ENCODE peak calls at places on chromosomes 12 and 14, in nine cellular contexts. Y is fibroblast of mammary gland, E is body of pancreas, X is HCT116, M is uterus, H is AG09309, W is cardiac muscle cell, O is A549, F is tibial artery. T is an unnamed sample.

GRCh38 chr14:27002179-27002578 is 404.3 kb upstream of the NOVA1 start:
- DNase-seq in X (no peak), E (no peak), H (no peak), O (no peak), W (no peak), M (no peak), Y (no peak), F (no peak), T (no peak)

GRCh38 chr12:112532106-112532505 is 113.4 kb downstream of the PTPN11 start:
- DNase-seq in M (no peak), W (no peak), H (no peak), Y (no peak), X (no peak), E (no peak), F (no peak), O (no peak), T (no peak)

GRCh38 chr14:26839481-26839880 is 241.6 kb upstream of the NOVA1 start:
- DNase-seq in H (no peak), E (no peak), W (peak), Y (no peak), F (no peak), O (no peak), M (no peak), X (no peak), T (no peak)

GRCh38 chr14:96274122-96274910 is 18.3 kb downstream of the BDKRB1 start:
- DNase-seq in Y (peak), H (peak), W (peak), F (no peak), M (no peak), X (no peak), O (no peak), E (no peak), T (no peak)

GRCh38 chr12:132608231-132609171 is 1.9 kb downstream of the LRCOL1 start:
- DNase-seq in E (no peak), M (no peak), X (no peak), O (no peak), F (no peak), Y (no peak), H (no peak), W (no peak), T (no peak)

GRCh38 chr12:113224955-113225354 is 3.7 kb downstream of the TPCN1 start:
- DNase-seq in H (no peak), W (no peak), Y (no peak), E (no peak), M (no peak), F (no peak), O (no peak), X (no peak), T (no peak)

GRCh38 chr12:12079291-12079690 is 8.6 kb downstream of the BCL2L14 start:
- DNase-seq in O (no peak), E (no peak), Y (peak), F (no peak), W (peak), M (no peak), X (no peak), H (no peak), T (no peak)

GRCh38 chr12:119574255-119574654 is 19.3 kb upstream of the TMEM233 start:
- DNase-seq in O (no peak), H (no peak), X (no peak), W (no peak), F (no peak), Y (no peak), M (no peak), E (no peak), T (no peak)

GRCh38 chr12:24562761-24563392 is 386.0 kb downstream of the BCAT1 start:
- DNase-seq in X (no peak), H (no peak), O (peak), E (no peak), F (peak), M (peak), W (peak), Y (peak), T (no peak)

GRCh38 chr14:35341454-35342159 is 49.4 kb downstream of the PSMA6 start:
- DNase-seq in X (peak), W (peak), Y (peak), M (peak), H (peak), F (peak), E (peak), O (peak), T (no peak)

GRCh38 chr14:75752907-75753594 is 92.0 kb downstream of the TTLL5 start:
- DNase-seq in H (no peak), O (no peak), Y (peak), W (peak), X (no peak), M (no peak), F (no peak), E (no peak), T (no peak)

GRCh38 chr12:110717037-110717436 is 25.7 kb downstream of the PPP1CC start:
- DNase-seq in Y (no peak), X (no peak), M (no peak), W (no peak), O (no peak), F (no peak), E (no peak), H (no peak), T (no peak)

GRCh38 chr12:128078311-128078851 is 188.6 kb upstream of the TMEM132C start:
- DNase-seq in H (no peak), M (no peak), F (no peak), Y (no peak), E (no peak), X (no peak), W (no peak), O (no peak), T (no peak)

GRCh38 chr14:70339970-70340369 is 19.5 kb downstream of the COX16 start:
- DNase-seq in Y (no peak), W (no peak), F (no peak), H (no peak), M (no peak), X (no peak), E (no peak), O (no peak), T (no peak)

GRCh38 chr12:51521554-51522276 is 69.3 kb upstream of the SCN8A start:
- DNase-seq in X (no peak), E (no peak), H (no peak), F (no peak), O (no peak), W (peak), M (no peak), Y (peak), T (no peak)

DNA sequence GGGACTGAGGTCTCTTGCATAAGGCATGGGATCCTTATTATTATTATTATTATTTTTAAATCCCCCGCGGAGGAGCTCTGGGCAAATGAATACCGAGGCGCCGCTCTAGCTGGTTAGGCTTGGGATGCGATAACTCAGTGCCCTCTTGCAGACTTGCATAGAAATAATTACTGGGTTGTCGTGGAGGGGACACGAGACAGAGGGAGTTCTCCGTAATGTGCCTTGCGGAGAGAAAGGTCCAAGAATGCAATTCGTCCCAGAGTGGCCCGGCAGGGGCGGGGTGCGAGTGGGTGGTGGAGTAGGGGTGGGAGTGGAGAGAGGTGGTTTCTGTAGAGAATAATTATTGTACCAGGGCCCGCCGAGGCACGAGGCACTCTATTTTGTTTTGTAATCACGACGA is 2.5 kb upstream of the TBX5 start:
- DNase-seq in X (no peak), H (no peak), W (peak), F (no peak), M (no peak), O (no peak), Y (no peak), E (no peak), T (no peak)
- H3K4me3 ChIP-seq in X (no peak), H (peak), W (peak), F (no peak), M (no peak), O (no peak), Y (peak), E (no peak), T (no peak)

DNA sequence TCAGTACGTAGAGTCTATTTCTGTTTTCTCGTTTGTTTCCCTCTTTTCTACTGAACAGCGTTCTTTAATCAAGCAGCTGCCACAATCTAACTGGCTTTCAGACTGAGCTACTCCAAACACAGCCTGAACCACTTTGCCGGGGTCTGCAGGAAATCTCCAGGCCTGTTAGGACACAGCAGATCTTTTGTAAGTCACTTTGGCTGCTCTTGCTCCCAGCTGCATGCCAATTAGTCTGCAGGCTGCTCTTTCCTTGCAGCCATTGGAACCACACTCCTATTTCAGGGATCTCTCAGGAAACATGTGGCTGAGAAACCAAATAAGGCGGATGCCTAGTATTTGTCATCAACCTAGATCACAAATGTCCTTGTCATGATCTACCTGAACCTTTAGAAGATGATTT is 73.6 kb downstream of the TMTC1 start:
- DNase-seq in E (no peak), O (no peak), W (peak), F (no peak), Y (peak), H (no peak), M (no peak), X (no peak), T (peak)
- H3K4me3 ChIP-seq in E (no peak), O (no peak), W (no peak), F (no peak), Y (no peak), H (no peak), M (no peak), X (no peak), T (no peak)

GRCh38 chr12:89413234-89413633 is 60.9 kb upstream of the DUSP6 start:
- DNase-seq in E (no peak), X (no peak), F (no peak), O (no peak), M (no peak), W (no peak), Y (no peak), H (no peak), T (no peak)

GRCh38 chr12:89414322-89414721 is 62.0 kb upstream of the DUSP6 start:
- DNase-seq in Y (no peak), M (no peak), W (no peak), H (no peak), X (no peak), F (no peak), O (no peak), E (no peak), T (no peak)

GRCh38 chr12:89412665-89413064 is 60.4 kb upstream of the DUSP6 start:
- DNase-seq in Y (no peak), O (no peak), X (no peak), H (no peak), E (no peak), F (no peak), W (no peak), M (no peak), T (no peak)

GRCh38 chr12:89414851-89415250 is 62.5 kb upstream of the DUSP6 start:
- DNase-seq in W (peak), E (no peak), H (peak), O (no peak), M (no peak), Y (peak), X (no peak), F (no peak), T (no peak)

GRCh38 chr12:89411846-89412245 is 59.5 kb upstream of the DUSP6 start:
- DNase-seq in W (no peak), M (no peak), Y (no peak), F (no peak), E (no peak), H (no peak), X (no peak), O (no peak), T (no peak)
- H3K4me3 ChIP-seq in W (no peak), M (no peak), Y (no peak), F (no peak), E (no peak), H (no peak), X (no peak), O (no peak), T (no peak)

DNA sequence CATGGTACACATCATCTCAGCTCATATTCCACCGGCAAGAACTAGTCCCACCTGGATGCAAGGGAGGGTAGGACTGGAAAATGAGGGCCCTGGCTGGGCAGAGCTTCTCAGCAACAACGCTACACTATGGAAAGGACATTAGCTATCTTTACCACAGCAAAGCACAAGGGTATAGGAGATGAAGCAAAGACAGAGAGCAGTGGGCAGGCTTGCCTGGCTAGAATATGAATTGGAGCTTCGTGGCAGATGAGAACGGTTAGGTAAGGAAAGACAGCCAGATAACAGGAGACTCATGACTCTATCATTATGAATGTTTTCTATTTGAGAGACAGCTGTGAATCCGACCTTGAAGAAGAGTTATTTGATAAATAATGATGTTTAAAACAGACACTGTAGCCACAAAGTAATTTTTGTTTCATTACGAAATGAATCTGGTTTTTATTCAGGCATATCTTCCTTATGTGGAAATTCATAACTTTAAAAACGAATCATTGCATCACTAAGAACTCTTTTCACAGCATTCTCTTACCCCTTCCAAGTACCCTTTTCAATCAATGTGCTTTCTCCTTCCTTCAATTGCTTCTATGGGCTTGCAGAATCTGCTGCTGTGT is 59.1 kb upstream of the PCED1B start:
- DNase-seq in Y (no peak), H (no peak), M (no peak), X (no peak), E (no peak), W (no peak), O (no peak), F (no peak), T (no peak)
- H3K4me3 ChIP-seq in Y (no peak), H (no peak), M (no peak), X (no peak), E (no peak), W (no peak), O (no peak), F (no peak), T (no peak)

GRCh38 chr14:25048170-25049126 is 1.5 kb downstream of the STXBP6 start:
- DNase-seq in F (no peak), M (peak), E (peak), X (no peak), W (peak), Y (peak), O (no peak), H (peak), T (no peak)
- H3K4me3 ChIP-seq in F (peak), M (peak), E (peak), X (no peak), W (no peak), Y (peak), O (no peak), H (peak), T (no peak)

DNA sequence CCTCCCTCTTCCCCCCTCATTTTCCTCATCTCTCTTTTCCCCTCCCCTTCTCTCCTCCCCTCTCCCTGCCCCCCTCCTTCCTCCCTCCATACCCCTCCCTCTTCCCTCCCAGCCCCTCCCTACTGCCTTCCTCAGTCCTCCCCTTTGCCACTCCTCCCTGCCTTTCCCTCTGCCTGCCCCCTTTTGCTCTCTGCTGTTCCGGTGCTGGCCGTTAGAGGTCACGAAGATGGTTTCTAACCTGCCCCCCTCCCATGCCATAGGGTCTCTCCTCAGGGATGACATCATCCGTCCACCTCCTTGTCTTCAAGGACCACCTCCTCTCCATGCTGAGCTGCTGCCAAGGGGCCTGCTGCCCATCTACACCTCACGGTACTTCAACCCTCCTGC is 2.5 kb downstream of the MEG3 start:
- DNase-seq in F (no peak), X (no peak), W (no peak), M (no peak), Y (no peak), H (no peak), E (no peak), O (no peak), T (no peak)
- H3K4me3 ChIP-seq in F (no peak), X (no peak), W (no peak), M (no peak), Y (peak), H (peak), E (no peak), O (no peak), T (no peak)

GRCh38 chr14:91835920-91836843 is 31.2 kb downstream of the TC2N start:
- DNase-seq in E (peak), M (peak), Y (no peak), H (no peak), W (peak), X (peak), O (peak), F (peak), T (peak)
- H3K4me3 ChIP-seq in E (peak), M (peak), Y (peak), H (no peak), W (peak), X (peak), O (peak), F (peak), T (peak)

DNA sequence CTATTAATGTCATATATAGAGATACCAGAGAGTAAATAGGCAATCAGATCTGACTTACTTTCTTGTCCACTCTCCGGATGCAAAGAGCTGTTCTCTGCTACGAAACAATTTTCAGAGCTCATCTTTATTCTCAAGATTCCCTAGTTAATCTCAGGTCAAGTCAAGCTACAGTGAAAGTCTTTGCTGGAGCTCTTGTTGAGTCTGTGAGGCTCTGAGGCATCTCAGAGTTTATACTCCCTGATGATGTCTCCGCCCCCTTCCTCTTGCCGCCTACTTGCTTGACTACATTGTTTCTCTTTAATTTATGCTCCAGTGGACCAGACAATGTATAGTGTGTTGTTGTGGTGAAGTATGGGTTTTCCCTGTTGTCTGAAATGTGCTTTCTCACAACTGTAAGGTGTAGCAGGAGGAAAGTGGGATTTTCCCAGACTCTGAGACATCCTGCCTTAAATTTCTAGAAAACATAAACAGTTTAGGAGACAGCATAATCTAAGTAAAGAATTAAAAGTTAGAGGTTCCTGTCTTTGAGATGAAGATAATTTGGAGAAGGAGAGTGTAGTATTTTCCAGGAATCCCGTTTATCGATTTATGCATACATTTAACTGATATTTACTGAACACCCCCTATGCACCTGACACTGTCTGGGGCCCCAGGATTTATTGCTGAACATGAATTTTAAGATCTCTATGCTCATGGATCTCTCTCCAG is at the start of gene CD69:
- DNase-seq in Y (no peak), O (no peak), E (no peak), X (no peak), M (no peak), F (no peak), H (no peak), W (no peak), T (no peak)
- H3K4me3 ChIP-seq in Y (no peak), O (no peak), E (no peak), X (no peak), M (no peak), F (no peak), H (no peak), W (no peak), T (no peak)

GRCh38 chr12:124782132-124782531 is 81.5 kb downstream of the SCARB1 start:
- DNase-seq in H (no peak), F (no peak), W (no peak), M (no peak), E (no peak), Y (no peak), X (no peak), O (no peak), T (no peak)

GRCh38 chr12:124783087-124783486 is 80.6 kb downstream of the SCARB1 start:
- DNase-seq in M (no peak), X (no peak), H (no peak), O (no peak), E (no peak), Y (no peak), W (no peak), F (no peak), T (no peak)

GRCh38 chr12:124788936-124789555 is 74.6 kb downstream of the SCARB1 start:
- DNase-seq in H (no peak), O (no peak), Y (no peak), E (no peak), M (no peak), X (no peak), W (no peak), F (no peak), T (no peak)

GRCh38 chr12:124784871-124785572 is 78.6 kb downstream of the SCARB1 start:
- DNase-seq in W (no peak), E (no peak), O (no peak), X (no peak), M (no peak), H (no peak), Y (no peak), F (no peak), T (no peak)

GRCh38 chr12:124786065-124786964 is 77.3 kb downstream of the SCARB1 start:
- DNase-seq in H (peak), W (peak), E (peak), F (peak), X (no peak), Y (peak), M (peak), O (no peak), T (peak)
- H3K4me3 ChIP-seq in H (peak), W (peak), E (no peak), F (peak), X (no peak), Y (peak), M (peak), O (no peak), T (no peak)